ENCODE peak calls at places on chromosomes 4 and X, in seven cellular contexts. One of them, this sample, is unnamed.

GRCh38 chr4:154720123-154720522 is 23.7 kb upstream of the LRAT start:
- DNase-seq in iPS-NIHi11: no peak
- DNase-seq in left cardiac atrium: no peak
- DNase-seq in ecto neural progenitor cell: no peak
- DNase-seq in fibroblast of the conjunctiva: no peak
- DNase-seq in RPMI7951: no peak
- DNase-seq in SK-N-SH: no peak
- DNase-seq in this sample: no peak

GRCh38 chrX:102129473-102129872 is 4.0 kb downstream of the TCEAL2 start:
- DNase-seq in RPMI7951: peak
- DNase-seq in fibroblast of the conjunctiva: no peak
- DNase-seq in SK-N-SH: peak
- DNase-seq in iPS-NIHi11: no peak
- DNase-seq in left cardiac atrium: no peak
- DNase-seq in ecto neural progenitor cell: no peak
- DNase-seq in this sample: no peak

GRCh38 chr4:10117424-10118354 is 1.1 kb upstream of the WDR1 start:
- DNase-seq in SK-N-SH: no peak
- DNase-seq in left cardiac atrium: peak
- DNase-seq in RPMI7951: no peak
- DNase-seq in iPS-NIHi11: no peak
- DNase-seq in ecto neural progenitor cell: no peak
- DNase-seq in fibroblast of the conjunctiva: no peak
- DNase-seq in this sample: no peak

GRCh38 chrX:130606415-130606814 is 204.6 kb downstream of the RBMX2 start:
- DNase-seq in RPMI7951: no peak
- DNase-seq in fibroblast of the conjunctiva: no peak
- DNase-seq in left cardiac atrium: no peak
- DNase-seq in ecto neural progenitor cell: no peak
- DNase-seq in iPS-NIHi11: no peak
- DNase-seq in SK-N-SH: no peak
- DNase-seq in this sample: no peak

GRCh38 chr4:113958766-113959540 is 20.5 kb downstream of the ARSJ start:
- DNase-seq in RPMI7951: peak
- DNase-seq in iPS-NIHi11: no peak
- DNase-seq in fibroblast of the conjunctiva: peak
- DNase-seq in SK-N-SH: no peak
- DNase-seq in left cardiac atrium: no peak
- DNase-seq in ecto neural progenitor cell: no peak
- DNase-seq in this sample: no peak

GRCh38 chr4:174217273-174218126 is 66.0 kb downstream of the FBXO8 start:
- DNase-seq in RPMI7951: peak
- DNase-seq in left cardiac atrium: peak
- DNase-seq in fibroblast of the conjunctiva: peak
- DNase-seq in iPS-NIHi11: peak
- DNase-seq in ecto neural progenitor cell: no peak
- DNase-seq in SK-N-SH: peak
- DNase-seq in this sample: peak

GRCh38 chr4:28890949-28891348 is 1829.2 kb upstream of the PCDH7 start:
- DNase-seq in SK-N-SH: no peak
- DNase-seq in left cardiac atrium: no peak
- DNase-seq in ecto neural progenitor cell: no peak
- DNase-seq in RPMI7951: no peak
- DNase-seq in fibroblast of the conjunctiva: no peak
- DNase-seq in iPS-NIHi11: no peak
- DNase-seq in this sample: no peak

GRCh38 chrX:103754401-103754800 is 22.2 kb upstream of the PLP1 start:
- DNase-seq in SK-N-SH: peak
- DNase-seq in ecto neural progenitor cell: no peak
- DNase-seq in RPMI7951: no peak
- DNase-seq in iPS-NIHi11: no peak
- DNase-seq in left cardiac atrium: no peak
- DNase-seq in fibroblast of the conjunctiva: no peak
- DNase-seq in this sample: no peak

This sample was measured in right lobe of liver.